ENCODE peak calls at places on chromosomes 3 and 15, in ten cellular contexts. D is pancreas, H is ovary, A is A549, M is foreskin fibroblast, O is left ventricle myocardium inferior, I is cardiac fibroblast, V is uterus, X is fibroblast of pulmonary artery, T is breast epithelium. N is an unnamed sample.

GRCh38 chr3:43866529-43867353 is 176.0 kb downstream of the ABHD5 start:
- DNase-seq in H (no peak), A (peak), D (no peak), M (peak), V (no peak), T (no peak), X (peak), O (no peak), I (peak), N (peak)

GRCh38 chr3:188262913-188263683 is 109.1 kb downstream of the LPP start:
- DNase-seq in O (no peak), D (no peak), T (no peak), H (no peak), M (peak), X (peak), A (peak), V (no peak), I (peak), N (no peak)

GRCh38 chr3:150107429-150108175 is 136.9 kb upstream of the PFN2 start:
- DNase-seq in O (no peak), I (peak), X (no peak), V (no peak), M (no peak), H (no peak), D (no peak), T (no peak), A (no peak), N (no peak)

GRCh38 chr3:165895919-165896318 is 58.7 kb upstream of the BCHE start:
- DNase-seq in I (no peak), O (no peak), T (no peak), X (peak), M (no peak), V (no peak), D (no peak), H (no peak), A (peak), N (no peak)

GRCh38 chr3:42906085-42906904 is at the start of gene ZNF662:
- DNase-seq in H (peak), V (peak), O (peak), X (peak), I (peak), A (no peak), M (no peak), D (peak), T (peak), N (no peak)

GRCh38 chr3:133853925-133854227 is 41.8 kb downstream of the RAB6B start:
- DNase-seq in V (no peak), H (no peak), X (no peak), I (peak), O (no peak), D (no peak), T (no peak), A (no peak), M (no peak), N (no peak)

GRCh38 chr3:27193056-27193455 is 176.1 kb downstream of the NEK10 start:
- DNase-seq in O (no peak), A (no peak), M (no peak), X (no peak), D (no peak), T (no peak), I (no peak), V (no peak), H (no peak), N (no peak)

GRCh38 chr3:77699292-77699691 is 659.4 kb downstream of the ROBO2 start:
- DNase-seq in V (no peak), A (no peak), T (no peak), I (no peak), M (no peak), D (no peak), O (no peak), X (no peak), H (no peak), N (no peak)

GRCh38 chr3:31105438-31106077 is 211.1 kb upstream of the GADL1 start:
- DNase-seq in M (peak), D (no peak), X (peak), A (peak), V (no peak), O (no peak), T (no peak), I (peak), H (no peak), N (no peak)

GRCh38 chr3:190183121-190183520 is 62.4 kb upstream of the P3H2 start:
- DNase-seq in M (peak), H (no peak), O (no peak), I (peak), X (peak), V (no peak), T (no peak), D (no peak), A (peak), N (no peak)

GRCh38 chr3:102443021-102443420 is 8.2 kb downstream of the ZPLD1 start:
- DNase-seq in X (no peak), T (no peak), O (no peak), V (no peak), I (no peak), M (no peak), A (no peak), H (no peak), D (no peak), N (no peak)

GRCh38 chr3:129690406-129690805 is 83.9 kb upstream of the PLXND1 start:
- DNase-seq in D (no peak), A (peak), H (no peak), V (no peak), X (peak), O (no peak), M (peak), T (no peak), I (peak), N (no peak)

GRCh38 chr3:138389144-138389601 is 40.8 kb downstream of the MRAS start:
- DNase-seq in O (no peak), H (no peak), I (peak), V (peak), X (peak), D (no peak), T (no peak), A (no peak), M (no peak), N (no peak)

GRCh38 chr15:25066708-25067107 is 111.9 kb downstream of the SNRPN start:
- DNase-seq in I (no peak), V (no peak), X (no peak), H (no peak), A (no peak), D (no peak), M (no peak), O (no peak), T (no peak), N (no peak)

GRCh38 chr15:74383695-74384565 is 16.5 kb upstream of the CYP11A1 start:
- DNase-seq in M (no peak), O (no peak), A (peak), H (no peak), I (no peak), X (no peak), V (no peak), T (peak), D (no peak), N (no peak)

GRCh38 chr15:51450001-51450400 is 108.5 kb downstream of the GLDN start:
- DNase-seq in I (peak), V (no peak), M (no peak), H (no peak), A (peak), T (no peak), X (peak), D (no peak), O (no peak), N (no peak)

GRCh38 chr3:157626817-157627216 is 123.6 kb upstream of the VEPH1 start:
- DNase-seq in M (no peak), A (no peak), H (no peak), I (no peak), D (no peak), T (no peak), X (no peak), O (no peak), V (no peak), N (no peak)

GRCh38 chr15:68580026-68580882 is 1.5 kb downstream of the CORO2B start:
- DNase-seq in V (no peak), T (no peak), D (no peak), X (no peak), H (no peak), I (no peak), O (peak), M (no peak), A (no peak), N (no peak)

GRCh38 chr15:40949756-40950207 is 3.5 kb upstream of the CHAC1 start:
- DNase-seq in A (no peak), O (no peak), I (peak), D (peak), X (peak), H (no peak), M (no peak), T (no peak), V (no peak), N (no peak)

GRCh38 chr15:64369078-64369607 is 12.1 kb downstream of the PCLAF start:
- DNase-seq in M (no peak), H (no peak), D (no peak), V (no peak), O (no peak), I (peak), T (no peak), A (no peak), X (no peak), N (no peak)

GRCh38 chr15:83207622-83208356 is at the start of gene HDGFL3:
- DNase-seq in D (peak), M (peak), T (peak), I (peak), V (peak), A (peak), H (peak), X (peak), O (peak), N (peak)

GRCh38 chr3:16060358-16060852 is 114.1 kb upstream of the GALNT15 start:
- DNase-seq in O (no peak), I (peak), A (peak), H (peak), M (peak), T (peak), D (no peak), V (peak), X (peak), N (no peak)

GRCh38 chr15:31216210-31216911 is 110.3 kb upstream of the KLF13 start:
- DNase-seq in V (peak), M (peak), A (peak), X (peak), H (peak), I (peak), O (peak), T (peak), D (peak), N (no peak)

GRCh38 chr3:102400142-102400541 is 34.7 kb upstream of the ZPLD1 start:
- DNase-seq in T (no peak), A (peak), H (no peak), O (no peak), V (no peak), D (no peak), I (peak), M (peak), X (no peak), N (no peak)

GRCh38 chr3:12687948-12688347 is 24.0 kb upstream of the RAF1 start:
- DNase-seq in M (no peak), T (no peak), O (no peak), A (no peak), H (no peak), V (no peak), X (no peak), D (no peak), I (no peak), N (no peak)

GRCh38 chr3:24853685-24854341 is 359.2 kb upstream of the THRB start:
- DNase-seq in V (no peak), X (no peak), A (no peak), H (no peak), M (no peak), O (no peak), T (no peak), D (no peak), I (no peak), N (no peak)

GRCh38 chr3:162166543-162166942 is 669.9 kb downstream of the OTOL1 start:
- DNase-seq in D (no peak), M (no peak), X (no peak), A (no peak), V (no peak), I (no peak), O (no peak), H (no peak), T (no peak), N (no peak)

GRCh38 chr3:86793786-86794185 is 197.2 kb downstream of the VGLL3 start:
- DNase-seq in A (peak), D (no peak), O (no peak), V (no peak), X (peak), H (no peak), I (peak), M (peak), T (peak), N (no peak)

GRCh38 chr15:64901914-64902313 is 9.8 kb upstream of the ANKDD1A start:
- DNase-seq in M (no peak), O (no peak), D (no peak), V (no peak), A (no peak), H (no peak), T (no peak), I (no peak), X (no peak), N (no peak)

GRCh38 chr15:100235030-100235617 is 106.7 kb downstream of the ADAMTS17 start:
- DNase-seq in H (no peak), D (no peak), M (no peak), V (no peak), T (no peak), I (no peak), A (no peak), O (no peak), X (peak), N (no peak)

GRCh38 chr15:48170981-48171380 is 7.1 kb downstream of the MYEF2 start:
- DNase-seq in O (no peak), X (no peak), H (no peak), M (no peak), I (no peak), V (no peak), A (no peak), D (no peak), T (no peak), N (no peak)

GRCh38 chr15:83658406-83658805 is 4.5 kb downstream of the ADAMTSL3 start:
- DNase-seq in V (peak), M (no peak), O (peak), A (no peak), T (no peak), H (no peak), D (no peak), X (no peak), I (no peak), N (no peak)

GRCh38 chr3:24514139-24514538 is 19.5 kb upstream of the THRB start:
- DNase-seq in I (no peak), T (no peak), D (no peak), O (no peak), V (no peak), M (no peak), A (no peak), H (no peak), X (no peak), N (no peak)

GRCh38 chr3:193605876-193606275 is 12.9 kb downstream of the OPA1 start:
- DNase-seq in D (peak), X (peak), V (no peak), A (peak), M (peak), T (peak), I (peak), H (no peak), O (no peak), N (no peak)

GRCh38 chr3:30188713-30189112 is 417.7 kb upstream of the TGFBR2 start:
- DNase-seq in M (no peak), D (no peak), T (no peak), V (no peak), H (no peak), O (peak), A (no peak), I (no peak), X (peak), N (no peak)

GRCh38 chr3:46906471-46907058 is 29.0 kb downstream of the PTH1R start:
- DNase-seq in I (no peak), T (no peak), D (no peak), V (peak), A (no peak), X (no peak), M (no peak), O (no peak), H (peak), N (no peak)

GRCh38 chr3:123397921-123398785 is 50.7 kb downstream of the ADCY5 start:
- DNase-seq in M (no peak), H (peak), A (no peak), T (no peak), V (no peak), O (no peak), I (no peak), D (no peak), X (no peak), N (no peak)
- TF ChIP-seq CTCF in M (no peak), H (no peak), A (no peak), T (no peak), V (no peak), O (no peak), I (no peak), D (no peak), X (no peak), N (no peak)

GRCh38 chr15:70385052-70385451 is 287.3 kb upstream of the TLE3 start:
- DNase-seq in D (no peak), X (no peak), T (no peak), A (no peak), V (no peak), M (no peak), O (no peak), I (no peak), H (no peak), N (peak)

GRCh38 chr15:70383856-70384255 is 286.1 kb upstream of the TLE3 start:
- DNase-seq in V (no peak), D (no peak), H (no peak), O (no peak), A (no peak), X (no peak), T (no peak), M (no peak), I (no peak), N (peak)

GRCh38 chr15:70385711-70386110 is 288.0 kb upstream of the TLE3 start:
- DNase-seq in O (no peak), A (no peak), H (no peak), T (no peak), X (no peak), V (no peak), I (no peak), M (no peak), D (no peak), N (peak)

GRCh38 chr15:70387993-70388392 is 290.3 kb upstream of the TLE3 start:
- DNase-seq in H (no peak), O (no peak), I (no peak), A (no peak), D (no peak), X (no peak), V (no peak), M (no peak), T (no peak), N (peak)

GRCh38 chr15:70387086-70387485 is 289.4 kb upstream of the TLE3 start:
- DNase-seq in D (no peak), T (no peak), I (no peak), M (no peak), H (no peak), O (no peak), V (no peak), A (no peak), X (no peak), N (peak)
- TF ChIP-seq CTCF in D (no peak), T (no peak), I (no peak), M (no peak), H (no peak), O (no peak), V (no peak), A (no peak), X (no peak), N (no peak)

DNA sequence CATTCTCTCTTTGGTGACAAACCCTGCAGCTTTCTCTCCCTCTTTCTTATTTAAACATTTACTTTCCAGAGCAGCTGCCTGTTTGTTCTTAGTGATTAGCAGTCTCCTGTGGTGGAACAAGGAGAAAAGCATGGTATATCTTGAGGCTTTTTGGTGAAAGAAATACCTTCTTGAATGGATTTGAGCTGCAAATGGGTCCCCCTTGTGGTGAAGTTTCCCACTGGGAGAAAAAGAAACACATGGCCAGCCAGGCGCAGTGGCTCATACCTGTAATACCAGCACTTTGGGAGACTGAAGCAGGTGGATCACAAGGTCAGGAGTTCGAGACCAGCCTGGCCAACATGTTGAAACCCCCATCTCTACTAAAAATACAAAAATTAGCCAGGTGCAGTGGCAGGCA is 48.3 kb upstream of the ACP3 start:
- DNase-seq in H (no peak), D (no peak), O (no peak), A (peak), X (peak), M (no peak), V (no peak), I (peak), T (no peak), N (no peak)
- TF ChIP-seq CTCF in H (no peak), D (no peak), O (no peak), A (no peak), X (peak), M (peak), V (no peak), I (peak), T (no peak), N (peak)

GRCh38 chr3:151421956-151422355 is 37.4 kb upstream of the P2RY12 start:
- DNase-seq in I (no peak), A (no peak), T (no peak), O (no peak), X (no peak), H (no peak), D (no peak), V (no peak), M (no peak), N (no peak)
- TF ChIP-seq CTCF in I (no peak), A (no peak), T (no peak), O (no peak), X (no peak), H (no peak), D (no peak), V (no peak), M (no peak), N (no peak)

DNA sequence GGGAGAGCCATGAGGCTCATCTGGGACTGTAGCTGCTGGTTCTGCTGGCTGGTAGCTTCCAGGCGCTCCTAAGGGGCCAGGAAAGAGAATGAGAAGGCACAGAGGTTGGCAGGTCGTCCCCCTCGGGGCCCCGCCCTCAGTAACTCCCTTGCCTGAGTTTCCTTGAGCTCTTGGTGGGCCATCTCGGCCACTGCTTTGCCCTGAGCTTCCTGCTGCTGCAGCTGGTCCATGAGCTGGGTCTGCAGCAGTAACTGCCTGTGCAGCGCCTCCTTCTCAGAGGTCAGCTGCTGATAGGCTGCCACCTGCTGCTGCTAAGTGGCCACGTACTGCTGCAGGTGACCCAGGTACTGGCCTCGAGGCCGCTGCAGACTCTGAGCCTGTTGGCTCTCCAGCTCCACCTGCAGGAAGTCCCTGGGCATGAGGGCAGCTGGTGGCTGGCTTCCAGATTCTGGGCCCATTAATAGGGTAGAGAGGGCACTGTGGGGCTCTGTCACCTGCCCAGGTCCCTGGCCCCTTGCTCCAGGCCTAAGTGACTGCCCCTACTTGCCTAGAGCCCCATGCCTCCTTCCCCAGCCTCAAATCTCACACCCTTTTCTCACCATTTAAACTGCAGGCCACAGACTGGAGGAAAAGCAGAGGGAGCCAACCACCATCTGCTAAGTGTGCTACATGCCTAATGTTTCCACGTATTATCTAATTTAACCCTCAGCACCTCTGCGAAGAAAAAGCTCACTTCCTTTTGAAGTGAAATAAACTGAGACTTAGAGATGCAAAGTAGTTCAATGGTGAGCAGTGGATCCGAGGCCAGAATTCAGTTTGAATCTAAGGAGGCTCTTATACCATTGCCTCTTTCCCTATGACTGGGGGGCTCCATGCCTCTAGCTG is 10.8 kb upstream of the VPS33B start:
- DNase-seq in A (peak), H (no peak), D (peak), I (peak), M (no peak), O (peak), V (no peak), T (peak), X (peak), N (no peak)
- TF ChIP-seq CTCF in A (peak), H (no peak), D (peak), I (peak), M (peak), O (peak), V (no peak), T (peak), X (peak), N (peak)

GRCh38 chr3:98372445-98372844 is 18.0 kb upstream of the OR5K3 start:
- DNase-seq in H (no peak), T (no peak), D (no peak), V (no peak), I (no peak), O (no peak), M (no peak), A (no peak), X (no peak), N (no peak)
- TF ChIP-seq CTCF in H (no peak), T (no peak), D (no peak), V (no peak), I (no peak), O (no peak), M (no peak), A (no peak), X (no peak), N (no peak)

DNA sequence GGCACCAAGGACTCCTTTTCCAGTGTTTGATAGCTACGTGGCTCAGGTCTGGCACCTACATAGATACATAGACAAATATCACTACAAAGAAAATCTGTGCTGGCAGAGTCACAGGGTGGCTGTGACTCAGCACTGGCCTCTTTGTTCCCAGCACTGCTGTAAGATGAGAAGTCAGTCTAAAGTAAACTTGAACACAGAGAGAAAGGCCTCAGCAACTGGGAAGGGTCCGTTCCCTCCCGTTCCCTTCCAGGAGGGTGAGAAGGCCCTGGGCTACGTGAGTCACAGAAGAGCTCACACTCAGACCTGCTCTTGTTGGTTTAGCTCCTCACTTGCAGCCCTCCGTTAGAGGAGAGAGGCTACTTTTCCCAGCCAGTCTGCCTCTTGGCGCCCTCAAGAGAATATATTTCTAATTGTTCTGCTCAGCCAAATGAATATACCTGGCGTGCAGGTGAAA is 23.1 kb downstream of the ANXA2 start:
- DNase-seq in M (peak), O (no peak), H (no peak), D (no peak), T (peak), V (no peak), A (peak), X (peak), I (peak), N (peak)
- TF ChIP-seq CTCF in M (no peak), O (no peak), H (no peak), D (no peak), T (no peak), V (no peak), A (peak), X (no peak), I (no peak), N (no peak)

N was measured in osteocyte.